ENCODE peak calls at places on chromosomes 12 and 14, in six cellular contexts. L is upper lobe of left lung, I is stomach, M is GM12892, F is HepG2, W is HCT116. G is an unnamed sample.

GRCh38 chr12:53324779-53325538 is 3.5 kb upstream of the AAAS start:
- DNase-seq in L (peak; percentile 96), I (peak; percentile 93), M (peak; percentile 94), F (peak; percentile 85), W (peak; percentile 83), G (peak; percentile 93)

GRCh38 chr14:99807413-99808132 is 14.4 kb downstream of the EML1 start:
- DNase-seq in L (no peak), I (no peak), M (no peak), F (no peak), W (no peak), G (no peak)

GRCh38 chr12:106138279-106138645 is 492 bp downstream of the NUAK1 start:
- DNase-seq in L (peak; percentile 79), I (no peak), M (no peak), F (no peak), W (no peak), G (no peak)

GRCh38 chr14:49622022-49622607 is 1.5 kb downstream of the MGAT2 start:
- DNase-seq in L (no peak), I (no peak), M (no peak), F (no peak), W (no peak), G (no peak)

GRCh38 chr14:20428802-20429201 is 7.2 kb downstream of the KLHL33 start:
- DNase-seq in L (no peak), I (no peak), M (no peak), F (no peak), W (no peak), G (no peak)

GRCh38 chr14:35123388-35123703 is 994 bp downstream of the PRORP start:
- DNase-seq in L (no peak), I (no peak), M (no peak), F (no peak), W (no peak), G (no peak)

GRCh38 chr14:104844306-104845032 is 20.6 kb upstream of the CEP170B start:
- DNase-seq in L (no peak), I (no peak), M (no peak), F (no peak), W (no peak), G (no peak)

GRCh38 chr14:77303417-77304156 is 17.1 kb downstream of the POMT2 start:
- DNase-seq in L (no peak), I (no peak), M (no peak), F (peak; percentile 89), W (peak; percentile 54), G (no peak)

GRCh38 chr12:68497702-68498101 is 113.0 kb upstream of the RAP1B start:
- DNase-seq in L (no peak), I (no peak), M (no peak), F (no peak), W (peak; percentile 23), G (no peak)

GRCh38 chr12:47900480-47901129 is 4.2 kb downstream of the VDR start:
- DNase-seq in L (no peak), I (peak; percentile 44), M (no peak), F (peak; percentile 86), W (peak; percentile 29), G (no peak)

GRCh38 chr14:68571073-68571703 is 221.7 kb downstream of the ZFP36L1 start:
- DNase-seq in L (no peak), I (no peak), M (no peak), F (no peak), W (no peak), G (no peak)

GRCh38 chr14:24710403-24711063 is 76.5 kb upstream of the GZMB start:
- DNase-seq in L (peak; percentile 19), I (peak; percentile 52), M (no peak), F (peak; percentile 71), W (peak; percentile 27), G (no peak)

GRCh38 chr14:99481745-99482099 is 513 bp downstream of the CCNK start:
- DNase-seq in L (no peak), I (no peak), M (no peak), F (no peak), W (no peak), G (no peak)

GRCh38 chr12:6582959-6583358 is 14.9 kb upstream of the NOP2 start:
- DNase-seq in L (peak; percentile 50), I (no peak), M (no peak), F (no peak), W (no peak), G (no peak)
- TF ChIP-seq POLR2AphosphoS5 in L (no peak), I (no peak), M (no peak), F (no peak), W (no peak), G (no peak)

GRCh38 chr12:132493482-132494178 is 3.7 kb downstream of the FBRSL1 start:
- DNase-seq in L (peak; percentile 78), I (no peak), M (no peak), F (peak; percentile 80), W (no peak), G (no peak)

GRCh38 chr12:132491349-132491663 is 1.4 kb downstream of the FBRSL1 start:
- DNase-seq in L (peak; percentile 60), I (no peak), M (no peak), F (peak; percentile 45), W (no peak), G (no peak)

GRCh38 chr12:132491761-132492378 is 1.9 kb downstream of the FBRSL1 start:
- DNase-seq in L (peak; percentile 48), I (no peak), M (no peak), F (no peak), W (no peak), G (no peak)

GRCh38 chr12:132492951-132493350 is 3.0 kb downstream of the FBRSL1 start:
- DNase-seq in L (peak; percentile 71), I (no peak), M (no peak), F (no peak), W (no peak), G (no peak)

DNA sequence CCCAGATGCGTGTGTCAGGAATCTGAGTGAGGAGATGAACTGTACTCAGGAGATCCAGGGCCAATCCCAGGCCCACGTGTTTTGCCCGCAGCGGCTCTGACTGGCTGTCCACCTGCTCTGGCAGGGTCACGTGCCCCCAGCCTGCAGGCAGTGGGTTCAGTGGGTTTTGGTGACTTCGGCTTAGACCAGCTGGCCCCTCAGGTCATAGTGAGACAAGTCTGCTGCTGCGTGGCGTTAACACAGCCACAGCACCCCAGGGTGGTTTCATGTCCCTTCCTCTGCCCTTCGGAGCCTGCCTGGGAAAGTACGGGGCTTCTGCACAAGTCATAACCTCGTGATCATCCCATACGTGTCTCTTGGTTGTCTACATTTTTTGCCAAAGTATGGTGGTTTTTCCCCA is 2.6 kb downstream of the FBRSL1 start:
- DNase-seq in L (peak; percentile 62), I (no peak), M (no peak), F (no peak), W (no peak), G (no peak)
- TF ChIP-seq POLR2AphosphoS5 in L (no peak), I (no peak), M (no peak), F (no peak), W (no peak), G (no peak)

DNA sequence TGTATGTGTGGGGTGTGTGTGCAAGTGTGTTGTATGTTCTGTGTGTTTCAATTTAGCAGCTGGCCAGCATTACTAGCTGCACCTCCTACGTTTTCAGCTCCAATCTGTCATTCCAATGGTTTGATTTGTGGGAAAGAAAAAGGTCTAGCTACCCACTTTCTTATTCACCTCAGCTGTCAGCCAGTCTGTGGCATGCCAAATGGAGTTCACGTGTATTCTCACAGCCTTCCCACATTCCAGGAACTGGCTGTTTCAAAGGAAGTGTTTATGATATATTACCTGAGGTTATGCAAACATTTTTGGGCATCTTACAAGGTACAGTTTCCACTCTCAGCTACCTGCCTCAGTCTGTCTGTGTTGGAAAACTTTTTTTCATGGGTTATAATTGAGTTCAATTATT is 220.2 kb upstream of the CPNE8 start:
- DNase-seq in L (no peak), I (no peak), M (no peak), F (no peak), W (no peak), G (no peak)
- TF ChIP-seq POLR2AphosphoS5 in L (no peak), I (no peak), M (no peak), F (no peak), W (no peak), G (no peak)

GRCh38 chr12:32549675-32550079 is 129.4 kb upstream of the DNM1L start:
- DNase-seq in L (no peak), I (no peak), M (no peak), F (no peak), W (no peak), G (no peak)
- TF ChIP-seq POLR2AphosphoS5 in L (no peak), I (no peak), M (no peak), F (no peak), W (no peak), G (no peak)

G was measured in vagina.